ENCODE peak calls at places on chromosomes 6 and 20, in eight cellular contexts. One of them, this sample, is unnamed.

GRCh38 chr20:58169441-58169840 is 59.0 kb downstream of the ANKRD60 start:
- DNase-seq in fibroblast of lung: peak; percentile 94
- DNase-seq in mucosa of descending colon: no peak
- DNase-seq in GM23338: no peak
- DNase-seq in choroid plexus epithelial cell: peak; percentile 70
- DNase-seq in endodermal cell: no peak
- DNase-seq in AG10803: peak; percentile 79
- DNase-seq in GM20000: no peak
- DNase-seq in this sample: no peak

GRCh38 chr6:130525378-130525777 is 159.6 kb downstream of the TMEM200A start:
- DNase-seq in fibroblast of lung: no peak
- DNase-seq in mucosa of descending colon: no peak
- DNase-seq in GM23338: no peak
- DNase-seq in choroid plexus epithelial cell: no peak
- DNase-seq in endodermal cell: no peak
- DNase-seq in AG10803: no peak
- DNase-seq in GM20000: peak; percentile 23
- DNase-seq in this sample: no peak

GRCh38 chr6:111846511-111847409 is 26.5 kb downstream of the FYN start:
- DNase-seq in fibroblast of lung: no peak
- DNase-seq in mucosa of descending colon: no peak
- DNase-seq in GM23338: no peak
- DNase-seq in choroid plexus epithelial cell: no peak
- DNase-seq in endodermal cell: no peak
- DNase-seq in AG10803: peak; percentile 33
- DNase-seq in GM20000: no peak
- DNase-seq in this sample: no peak

GRCh38 chr20:52242237-52243230 is 51.0 kb upstream of the ZFP64 start:
- DNase-seq in fibroblast of lung: peak; percentile 4
- DNase-seq in mucosa of descending colon: no peak
- DNase-seq in GM23338: peak; percentile 66
- DNase-seq in choroid plexus epithelial cell: peak; percentile 28
- DNase-seq in endodermal cell: no peak
- DNase-seq in AG10803: peak; percentile 28
- DNase-seq in GM20000: peak; percentile 18
- DNase-seq in this sample: no peak

GRCh38 chr6:146697921-146698320 is 99.1 kb downstream of the ADGB start:
- DNase-seq in fibroblast of lung: peak; percentile 22
- DNase-seq in mucosa of descending colon: no peak
- DNase-seq in GM23338: no peak
- DNase-seq in choroid plexus epithelial cell: peak; percentile 5
- DNase-seq in endodermal cell: no peak
- DNase-seq in AG10803: peak; percentile 1
- DNase-seq in GM20000: no peak
- DNase-seq in this sample: no peak

GRCh38 chr20:3446779-3447178 is 24.0 kb upstream of the ATRN start:
- DNase-seq in fibroblast of lung: no peak
- DNase-seq in mucosa of descending colon: no peak
- DNase-seq in GM23338: peak; percentile 17
- DNase-seq in choroid plexus epithelial cell: no peak
- DNase-seq in endodermal cell: no peak
- DNase-seq in AG10803: no peak
- DNase-seq in GM20000: no peak
- DNase-seq in this sample: no peak

GRCh38 chr6:63636516-63636968 is 940 bp downstream of the PHF3 start:
- DNase-seq in fibroblast of lung: peak; percentile 36
- DNase-seq in mucosa of descending colon: peak; percentile 80
- DNase-seq in GM23338: peak; percentile 75
- DNase-seq in choroid plexus epithelial cell: peak; percentile 45
- DNase-seq in endodermal cell: peak; percentile 81
- DNase-seq in AG10803: peak; percentile 33
- DNase-seq in GM20000: peak; percentile 55
- DNase-seq in this sample: peak; percentile 53

GRCh38 chr6:157449610-157450009 is 68.6 kb downstream of the ZDHHC14 start:
- DNase-seq in fibroblast of lung: peak; percentile 25
- DNase-seq in mucosa of descending colon: no peak
- DNase-seq in GM23338: no peak
- DNase-seq in choroid plexus epithelial cell: peak; percentile 67
- DNase-seq in endodermal cell: no peak
- DNase-seq in AG10803: no peak
- DNase-seq in GM20000: no peak
- DNase-seq in this sample: no peak

GRCh38 chr20:20604357-20604756 is 108.1 kb downstream of the RALGAPA2 start:
- DNase-seq in fibroblast of lung: no peak
- DNase-seq in mucosa of descending colon: no peak
- DNase-seq in GM23338: no peak
- DNase-seq in choroid plexus epithelial cell: no peak
- DNase-seq in endodermal cell: no peak
- DNase-seq in AG10803: no peak
- DNase-seq in GM20000: no peak
- DNase-seq in this sample: no peak

GRCh38 chr6:165417298-165417865 is 108.0 kb upstream of the C6orf118 start:
- DNase-seq in fibroblast of lung: no peak
- DNase-seq in mucosa of descending colon: no peak
- DNase-seq in GM23338: no peak
- DNase-seq in choroid plexus epithelial cell: no peak
- DNase-seq in endodermal cell: no peak
- DNase-seq in AG10803: no peak
- DNase-seq in GM20000: no peak
- DNase-seq in this sample: no peak

GRCh38 chr6:118680452-118681095 is 29.2 kb upstream of the CEP85L start:
- DNase-seq in fibroblast of lung: no peak
- DNase-seq in mucosa of descending colon: no peak
- DNase-seq in GM23338: no peak
- DNase-seq in choroid plexus epithelial cell: no peak
- DNase-seq in endodermal cell: no peak
- DNase-seq in AG10803: no peak
- DNase-seq in GM20000: no peak
- DNase-seq in this sample: no peak

GRCh38 chr6:63487123-63487813 is 85.0 kb upstream of the LOC128125822 start:
- DNase-seq in fibroblast of lung: no peak
- DNase-seq in mucosa of descending colon: no peak
- DNase-seq in GM23338: no peak
- DNase-seq in choroid plexus epithelial cell: no peak
- DNase-seq in endodermal cell: no peak
- DNase-seq in AG10803: no peak
- DNase-seq in GM20000: no peak
- DNase-seq in this sample: no peak

GRCh38 chr20:52983726-52984450 is 11.7 kb downstream of the TSHZ2 start:
- DNase-seq in fibroblast of lung: no peak
- DNase-seq in mucosa of descending colon: no peak
- DNase-seq in GM23338: peak; percentile 54
- DNase-seq in choroid plexus epithelial cell: no peak
- DNase-seq in endodermal cell: peak; percentile 68
- DNase-seq in AG10803: no peak
- DNase-seq in GM20000: no peak
- DNase-seq in this sample: no peak

GRCh38 chr20:41692479-41693135 is 74.4 kb upstream of the CHD6 start:
- DNase-seq in fibroblast of lung: peak; percentile 51
- DNase-seq in mucosa of descending colon: peak; percentile 90
- DNase-seq in GM23338: peak; percentile 97
- DNase-seq in choroid plexus epithelial cell: peak; percentile 75
- DNase-seq in endodermal cell: peak; percentile 97
- DNase-seq in AG10803: peak; percentile 55
- DNase-seq in GM20000: peak; percentile 54
- DNase-seq in this sample: peak; percentile 68

GRCh38 chr6:26329763-26330511 is 35.1 kb upstream of the BTN3A2 start:
- DNase-seq in fibroblast of lung: peak; percentile 54
- DNase-seq in mucosa of descending colon: no peak
- DNase-seq in GM23338: peak; percentile 68
- DNase-seq in choroid plexus epithelial cell: peak; percentile 66
- DNase-seq in endodermal cell: peak; percentile 89
- DNase-seq in AG10803: peak; percentile 39
- DNase-seq in GM20000: no peak
- DNase-seq in this sample: peak; percentile 60

GRCh38 chr20:39777610-39778009 is 815.5 kb downstream of the DHX35 start:
- DNase-seq in fibroblast of lung: no peak
- DNase-seq in mucosa of descending colon: no peak
- DNase-seq in GM23338: no peak
- DNase-seq in choroid plexus epithelial cell: no peak
- DNase-seq in endodermal cell: no peak
- DNase-seq in AG10803: no peak
- DNase-seq in GM20000: no peak
- DNase-seq in this sample: no peak

GRCh38 chr6:87772597-87773530 is 70.8 kb upstream of the AKIRIN2 start:
- DNase-seq in fibroblast of lung: peak; percentile 12
- DNase-seq in mucosa of descending colon: no peak
- DNase-seq in GM23338: no peak
- DNase-seq in choroid plexus epithelial cell: peak; percentile 28
- DNase-seq in endodermal cell: no peak
- DNase-seq in AG10803: peak; percentile 54
- DNase-seq in GM20000: no peak
- DNase-seq in this sample: no peak

GRCh38 chr6:153215242-153215641 is 84.2 kb upstream of the RGS17 start:
- DNase-seq in fibroblast of lung: no peak
- DNase-seq in mucosa of descending colon: no peak
- DNase-seq in GM23338: peak; percentile 17
- DNase-seq in choroid plexus epithelial cell: peak; percentile 25
- DNase-seq in endodermal cell: no peak
- DNase-seq in AG10803: peak; percentile 1
- DNase-seq in GM20000: no peak
- DNase-seq in this sample: no peak

GRCh38 chr6:64774881-64775280 is 932.1 kb downstream of the EYS start:
- DNase-seq in fibroblast of lung: no peak
- DNase-seq in mucosa of descending colon: no peak
- DNase-seq in GM23338: no peak
- DNase-seq in choroid plexus epithelial cell: peak; percentile 15
- DNase-seq in endodermal cell: no peak
- DNase-seq in AG10803: no peak
- DNase-seq in GM20000: no peak
- DNase-seq in this sample: no peak
- TF ChIP-seq CTCF in fibroblast of lung: no peak
- TF ChIP-seq CTCF in mucosa of descending colon: no peak
- TF ChIP-seq CTCF in GM23338: no peak
- TF ChIP-seq CTCF in choroid plexus epithelial cell: no peak
- TF ChIP-seq CTCF in endodermal cell: no peak
- TF ChIP-seq CTCF in AG10803: no peak
- TF ChIP-seq CTCF in GM20000: no peak
- TF ChIP-seq CTCF in this sample: no peak

GRCh38 chr20:15643713-15644112 is 929.5 kb downstream of the KIF16B start:
- DNase-seq in fibroblast of lung: no peak
- DNase-seq in mucosa of descending colon: no peak
- DNase-seq in GM23338: peak; percentile 43
- DNase-seq in choroid plexus epithelial cell: peak; percentile 23
- DNase-seq in endodermal cell: no peak
- DNase-seq in AG10803: no peak
- DNase-seq in GM20000: no peak
- DNase-seq in this sample: no peak
- TF ChIP-seq CTCF in fibroblast of lung: peak; percentile 28
- TF ChIP-seq CTCF in mucosa of descending colon: no peak
- TF ChIP-seq CTCF in GM23338: peak; percentile 61
- TF ChIP-seq CTCF in choroid plexus epithelial cell: peak; percentile 48
- TF ChIP-seq CTCF in endodermal cell: peak; percentile 75
- TF ChIP-seq CTCF in AG10803: peak; percentile 52
- TF ChIP-seq CTCF in GM20000: no peak
- TF ChIP-seq CTCF in this sample: no peak

GRCh38 chr6:21022343-21023107 is 488.3 kb downstream of the CDKAL1 start:
- DNase-seq in fibroblast of lung: peak; percentile 98
- DNase-seq in mucosa of descending colon: no peak
- DNase-seq in GM23338: peak; percentile 43
- DNase-seq in choroid plexus epithelial cell: peak; percentile 40
- DNase-seq in endodermal cell: peak; percentile 62
- DNase-seq in AG10803: no peak
- DNase-seq in GM20000: peak; percentile 41
- DNase-seq in this sample: peak; percentile 19
- TF ChIP-seq CTCF in fibroblast of lung: no peak
- TF ChIP-seq CTCF in mucosa of descending colon: no peak
- TF ChIP-seq CTCF in GM23338: no peak
- TF ChIP-seq CTCF in choroid plexus epithelial cell: no peak
- TF ChIP-seq CTCF in endodermal cell: no peak
- TF ChIP-seq CTCF in AG10803: no peak
- TF ChIP-seq CTCF in GM20000: no peak
- TF ChIP-seq CTCF in this sample: no peak

DNA sequence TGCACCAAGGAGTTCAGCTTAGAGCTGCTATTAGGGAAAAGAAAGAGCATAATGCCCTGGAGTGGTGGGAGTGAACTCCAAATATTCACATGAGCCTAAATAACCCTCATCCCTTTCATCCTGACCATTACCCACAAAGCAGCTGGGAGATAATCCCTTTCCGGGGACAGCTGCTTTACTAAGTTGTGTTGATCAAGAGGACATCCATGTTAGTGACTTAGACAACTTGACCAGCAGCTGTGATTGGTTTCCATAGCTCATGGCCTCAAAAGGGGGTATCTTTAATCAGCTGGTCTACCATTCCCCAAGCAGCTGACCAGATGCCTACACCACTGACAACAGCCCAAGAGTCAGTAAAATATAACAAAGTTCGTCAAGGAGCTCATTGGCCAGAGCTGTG is 75.8 kb upstream of the LY86 start:
- DNase-seq in fibroblast of lung: no peak
- DNase-seq in mucosa of descending colon: no peak
- DNase-seq in GM23338: no peak
- DNase-seq in choroid plexus epithelial cell: no peak
- DNase-seq in endodermal cell: no peak
- DNase-seq in AG10803: no peak
- DNase-seq in GM20000: no peak
- DNase-seq in this sample: no peak
- TF ChIP-seq CTCF in fibroblast of lung: no peak
- TF ChIP-seq CTCF in mucosa of descending colon: no peak
- TF ChIP-seq CTCF in GM23338: no peak
- TF ChIP-seq CTCF in choroid plexus epithelial cell: no peak
- TF ChIP-seq CTCF in endodermal cell: no peak
- TF ChIP-seq CTCF in AG10803: no peak
- TF ChIP-seq CTCF in GM20000: no peak
- TF ChIP-seq CTCF in this sample: no peak

GRCh38 chr6:106119526-106119925 is 33.4 kb downstream of the PRDM1 start:
- DNase-seq in fibroblast of lung: no peak
- DNase-seq in mucosa of descending colon: peak; percentile 67
- DNase-seq in GM23338: no peak
- DNase-seq in choroid plexus epithelial cell: no peak
- DNase-seq in endodermal cell: no peak
- DNase-seq in AG10803: no peak
- DNase-seq in GM20000: no peak
- DNase-seq in this sample: no peak
- TF ChIP-seq CTCF in fibroblast of lung: no peak
- TF ChIP-seq CTCF in mucosa of descending colon: no peak
- TF ChIP-seq CTCF in GM23338: no peak
- TF ChIP-seq CTCF in choroid plexus epithelial cell: no peak
- TF ChIP-seq CTCF in endodermal cell: no peak
- TF ChIP-seq CTCF in AG10803: no peak
- TF ChIP-seq CTCF in GM20000: no peak
- TF ChIP-seq CTCF in this sample: no peak

This sample was measured in nephron progenitor cell.